ENCODE peak calls at places on chromosome 15, in four cellular contexts. D is mesenchymal stem cell, H is mesendoderm, O is H9. Q is an unnamed sample.

GRCh38 chr15:92634641-92635272 is 20.8 kb downstream of the FAM174B start:
- DNase-seq in D (no peak), H (peak), O (no peak), Q (no peak)

GRCh38 chr15:59501531-59502113 is 63.6 kb downstream of the FAM81A start:
- DNase-seq in D (peak), H (peak), O (peak), Q (peak)

GRCh38 chr15:57537072-57537471 is 54.6 kb upstream of the MYZAP start:
- DNase-seq in D (peak), H (peak), O (peak), Q (peak)

GRCh38 chr15:60407406-60407805 is 9.6 kb upstream of the ANXA2 start:
- DNase-seq in D (peak), H (peak), O (no peak), Q (no peak)

GRCh38 chr15:99176757-99177156 is 71.9 kb downstream of the SYNM start:
- DNase-seq in D (no peak), H (peak), O (no peak), Q (no peak)

GRCh38 chr15:52486003-52486996 is 42.4 kb downstream of the MYO5A start:
- DNase-seq in D (peak), H (peak), O (peak), Q (peak)

GRCh38 chr15:51878446-51879386 is 49.3 kb downstream of the TMOD3 start:
- DNase-seq in D (peak), H (peak), O (no peak), Q (no peak)

GRCh38 chr15:52040167-52040900 is 21.3 kb downstream of the MAPK6 start:
- DNase-seq in D (peak), H (no peak), O (no peak), Q (no peak)

GRCh38 chr15:58908550-58909309 is 24.7 kb downstream of the SLTM start:
- DNase-seq in D (no peak), H (no peak), O (no peak), Q (no peak)

GRCh38 chr15:58536414-58536813 is 104.6 kb downstream of the LIPC start:
- DNase-seq in D (no peak), H (no peak), O (no peak), Q (no peak)

GRCh38 chr15:60090747-60091146 is 86.6 kb downstream of the FOXB1 start:
- DNase-seq in D (no peak), H (no peak), O (no peak), Q (no peak)

GRCh38 chr15:56243774-56244236 is at the start of gene RFX7:
- DNase-seq in D (peak), H (peak), O (peak), Q (peak)

GRCh38 chr15:94478763-94479162 is 247.4 kb downstream of the MCTP2 start:
- DNase-seq in D (no peak), H (no peak), O (no peak), Q (no peak)

GRCh38 chr15:50051811-50052419 is 67.1 kb downstream of the ATP8B4 start:
- DNase-seq in D (peak), H (peak), O (peak), Q (peak)

GRCh38 chr15:36614016-36614415 is 34.6 kb downstream of the CDIN1 start:
- DNase-seq in D (no peak), H (peak), O (no peak), Q (no peak)

GRCh38 chr15:56749982-56750381 is 16.7 kb upstream of the ZNF280D start:
- DNase-seq in D (no peak), H (no peak), O (no peak), Q (no peak)

GRCh38 chr15:68578175-68578959 is 426 bp upstream of the CORO2B start:
- DNase-seq in D (peak), H (peak), O (peak), Q (no peak)

DNA sequence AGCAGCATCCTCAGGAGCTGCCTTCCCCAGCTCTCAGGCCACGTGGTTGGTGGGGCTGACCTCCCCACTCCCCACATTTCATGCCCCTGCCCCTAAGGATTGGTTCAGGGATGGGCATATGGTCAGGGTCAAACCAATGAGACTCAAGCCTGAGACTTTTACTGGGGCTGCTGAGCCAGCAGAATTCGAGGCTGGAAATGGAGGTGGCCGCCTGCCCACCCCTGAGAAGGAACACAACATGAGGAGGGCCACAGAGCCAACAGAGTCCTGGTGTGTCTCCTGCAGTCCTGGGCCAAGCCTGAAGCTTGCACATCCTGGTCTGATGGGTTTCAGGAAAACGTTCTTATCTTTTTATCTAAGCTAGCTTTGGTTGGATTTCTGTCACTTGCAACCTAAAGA is 5.9 kb downstream of the EHD4 start:
- DNase-seq in D (no peak), H (no peak), O (no peak), Q (no peak)
- H3K23ac ChIP-seq in D (no peak), H (no peak), O (no peak), Q (no peak)

DNA sequence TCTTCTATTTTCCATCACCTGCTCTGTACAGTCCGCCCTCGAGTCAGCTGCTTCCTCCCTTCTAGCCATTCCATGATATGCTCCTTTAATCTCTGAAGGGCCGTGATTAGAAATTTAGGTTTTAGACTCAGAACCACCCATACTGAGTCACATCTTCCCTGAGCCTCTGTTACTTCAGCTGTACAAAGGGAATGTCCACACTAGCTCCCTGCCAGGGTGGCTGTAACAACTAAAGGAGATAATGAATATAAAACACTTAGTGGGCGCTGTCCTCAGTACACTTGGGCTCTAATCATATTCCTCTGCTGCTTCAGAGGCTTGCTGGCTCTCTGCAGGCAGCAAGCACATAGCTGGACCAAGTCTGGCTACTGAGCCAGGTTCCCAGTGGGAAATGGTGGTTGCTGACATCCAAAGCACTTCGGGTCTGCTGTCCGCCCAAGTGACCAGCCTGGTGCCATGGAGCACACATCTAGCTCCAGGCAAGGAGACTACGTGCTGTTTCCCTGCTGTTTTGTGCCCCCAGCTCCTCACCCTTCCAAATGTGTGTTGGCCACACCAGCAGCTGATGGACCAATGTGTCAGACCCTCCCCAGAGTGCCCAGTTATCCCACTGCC is 901 bp upstream of the CHST14 start:
- DNase-seq in D (peak), H (no peak), O (no peak), Q (no peak)
- H3K9ac ChIP-seq in D (peak), H (peak), O (no peak), Q (peak)

GRCh38 chr15:75202251-75203016 is 752 bp downstream of the C15orf39 start:
- DNase-seq in D (peak), H (peak), O (peak), Q (peak)
- H3K4me2 ChIP-seq in D (peak), H (peak), O (peak), Q (peak)

GRCh38 chr15:63088532-63089245 is 33.0 kb upstream of the LACTB start:
- DNase-seq in D (peak), H (no peak), O (no peak), Q (no peak)
- H3K23ac ChIP-seq in D (no peak), H (no peak), O (no peak), Q (no peak)

DNA sequence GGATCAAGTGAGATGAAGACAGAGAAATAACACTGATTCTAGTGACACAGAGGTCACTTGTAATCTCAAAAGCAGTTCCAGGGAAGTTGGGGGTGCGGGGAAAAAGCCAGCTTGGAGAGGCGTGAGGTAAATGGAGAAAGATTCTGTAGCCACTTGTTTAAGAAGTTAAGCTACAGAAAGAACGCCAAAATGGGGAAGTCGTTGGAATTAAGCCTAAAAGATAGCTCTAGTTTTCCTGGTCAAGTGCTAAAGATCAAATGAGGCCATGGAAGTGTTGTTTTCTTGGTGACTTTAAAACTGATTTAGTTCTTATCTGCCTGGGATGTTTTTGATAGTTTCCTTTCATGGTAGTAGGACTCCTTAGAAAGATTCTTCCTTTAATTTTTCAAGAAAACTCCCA is 152.0 kb downstream of the GREM1 start:
- DNase-seq in D (no peak), H (no peak), O (no peak), Q (no peak)
- H3K9ac ChIP-seq in D (no peak), H (no peak), O (no peak), Q (no peak)

Q was measured in neuronal stem cell.